ENCODE peak calls at places on chromosome 20, in five cellular contexts. B is GM23248, H is HCT116, D is hepatocyte, G is Karpas-422. W is an unnamed sample.
A peak's percentile ranks its signal among the peaks of the same experiment; 100 is the strongest.

GRCh38 chr20:56710577-56711465 is 81.7 kb downstream of the TFAP2C start:
- DNase-seq in B (peak; percentile 83), H (peak; percentile 6), D (peak; percentile 48), G (no peak), W (peak; percentile 83)

GRCh38 chr20:35971981-35972380 is 3.6 kb downstream of the CNBD2 start:
- DNase-seq in B (no peak), H (no peak), D (no peak), G (no peak), W (no peak)

GRCh38 chr20:43459022-43459942 is 1.6 kb downstream of the SRSF6 start:
- DNase-seq in B (peak; percentile 38), H (no peak), D (no peak), G (no peak), W (no peak)

GRCh38 chr20:38337561-38338140 is 8.6 kb upstream of the LBP start:
- DNase-seq in B (peak; percentile 21), H (peak; percentile 74), D (peak; percentile 38), G (peak; percentile 83), W (peak; percentile 60)

GRCh38 chr20:63829943-63830820 is 882 bp downstream of the ZBTB46 start:
- DNase-seq in B (peak; percentile 39), H (no peak), D (peak; percentile 38), G (no peak), W (peak; percentile 30)

GRCh38 chr20:38158701-38159325 is 6.3 kb downstream of the TGM2 start:
- DNase-seq in B (no peak), H (no peak), D (peak; percentile 37), G (no peak), W (no peak)

GRCh38 chr20:57135875-57136274 is 130.6 kb downstream of the BMP7 start:
- DNase-seq in B (no peak), H (no peak), D (no peak), G (peak; percentile 56), W (no peak)

GRCh38 chr20:11853359-11853758 is 64.3 kb upstream of the BTBD3 start:
- DNase-seq in B (peak; percentile 33), H (no peak), D (no peak), G (no peak), W (no peak)

GRCh38 chr20:44683263-44684046 is 31.7 kb upstream of the CCN5 start:
- DNase-seq in B (peak; percentile 74), H (peak; percentile 59), D (peak; percentile 85), G (peak; percentile 85), W (peak; percentile 76)

GRCh38 chr20:840858-841567 is 7.5 kb downstream of the FAM110A start:
- DNase-seq in B (peak; percentile 46), H (no peak), D (peak; percentile 65), G (no peak), W (peak; percentile 61)

GRCh38 chr20:44805991-44806729 is 4.2 kb downstream of the RIMS4 start:
- DNase-seq in B (peak; percentile 42), H (no peak), D (peak; percentile 72), G (no peak), W (no peak)

GRCh38 chr20:63534427-63534830 is 2.7 kb downstream of the PTK6 start:
- DNase-seq in B (no peak), H (no peak), D (no peak), G (no peak), W (no peak)

GRCh38 chr20:36491901-36492617 is 49.3 kb upstream of the MYL9 start:
- DNase-seq in B (peak; percentile 53), H (no peak), D (peak; percentile 2), G (no peak), W (no peak)

GRCh38 chr20:13277663-13278295 is 56.7 kb downstream of the ISM1 start:
- DNase-seq in B (peak; percentile 86), H (no peak), D (no peak), G (no peak), W (no peak)

GRCh38 chr20:10578607-10579006 is 95.2 kb downstream of the JAG1 start:
- DNase-seq in B (peak; percentile 38), H (peak; percentile 64), D (no peak), G (no peak), W (no peak)

GRCh38 chr20:60232380-60232779 is 274.2 kb downstream of the CDH26 start:
- DNase-seq in B (no peak), H (no peak), D (no peak), G (no peak), W (no peak)

GRCh38 chr20:31867011-31867410 is 3.3 kb downstream of the DUSP15 start:
- DNase-seq in B (no peak), H (no peak), D (no peak), G (no peak), W (no peak)

GRCh38 chr20:24829649-24830370 is 119.3 kb upstream of the CST7 start:
- DNase-seq in B (no peak), H (no peak), D (no peak), G (no peak), W (no peak)

GRCh38 chr20:15842872-15843271 is 730.4 kb downstream of the KIF16B start:
- DNase-seq in B (no peak), H (no peak), D (no peak), G (peak; percentile 81), W (no peak)

GRCh38 chr20:10665027-10665561 is 8.7 kb downstream of the JAG1 start:
- DNase-seq in B (no peak), H (no peak), D (no peak), G (no peak), W (no peak)

GRCh38 chr20:19114410-19114809 is 98.0 kb upstream of the SLC24A3 start:
- DNase-seq in B (no peak), H (no peak), D (no peak), G (no peak), W (no peak)

GRCh38 chr20:20520776-20521175 is 152.9 kb downstream of the INSM1 start:
- DNase-seq in B (peak; percentile 83), H (no peak), D (no peak), G (peak; percentile 14), W (peak; percentile 96)

GRCh38 chr20:13913517-13913916 is 76.9 kb downstream of the SEL1L2 start:
- DNase-seq in B (peak; percentile 8), H (no peak), D (no peak), G (no peak), W (no peak)

GRCh38 chr20:45765980-45766379 is 25.7 kb downstream of the WFDC3 start:
- DNase-seq in B (no peak), H (no peak), D (no peak), G (no peak), W (no peak)

GRCh38 chr20:2315440-2315778 is 19.6 kb downstream of the TGM3 start:
- DNase-seq in B (no peak), H (no peak), D (no peak), G (no peak), W (no peak)

GRCh38 chr20:23393999-23394775 is 27.1 kb downstream of the NAPB start:
- DNase-seq in B (no peak), H (no peak), D (no peak), G (no peak), W (no peak)

GRCh38 chr20:35616465-35617396 is 1.1 kb downstream of the SPAG4 start:
- DNase-seq in B (peak; percentile 93), H (peak; percentile 99), D (peak; percentile 84), G (peak; percentile 71), W (peak; percentile 93)

GRCh38 chr20:13904766-13905165 is 85.6 kb downstream of the SEL1L2 start:
- DNase-seq in B (no peak), H (no peak), D (no peak), G (no peak), W (no peak)

GRCh38 chr20:53737404-53738038 is 143.9 kb upstream of the ZNF217 start:
- DNase-seq in B (peak; percentile 50), H (no peak), D (no peak), G (no peak), W (no peak)

GRCh38 chr20:64279826-64280459 is 24.4 kb downstream of the PCMTD2 start:
- DNase-seq in B (no peak), H (no peak), D (no peak), G (no peak), W (peak; percentile 53)

GRCh38 chr20:58485326-58485725 is 29.9 kb downstream of the APCDD1L start:
- DNase-seq in B (no peak), H (no peak), D (no peak), G (no peak), W (no peak)

GRCh38 chr20:58481541-58482021 is 33.6 kb downstream of the APCDD1L start:
- DNase-seq in B (peak; percentile 63), H (peak; percentile 27), D (peak; percentile 64), G (peak; percentile 90), W (peak; percentile 50)

GRCh38 chr20:58482416-58482815 is 32.8 kb downstream of the APCDD1L start:
- DNase-seq in B (peak; percentile 19), H (no peak), D (no peak), G (no peak), W (no peak)

GRCh38 chr20:58483470-58483869 is 31.7 kb downstream of the APCDD1L start:
- DNase-seq in B (no peak), H (no peak), D (no peak), G (no peak), W (no peak)

GRCh38 chr20:58483051-58483450 is 32.1 kb downstream of the APCDD1L start:
- DNase-seq in B (no peak), H (no peak), D (no peak), G (no peak), W (no peak)
- H3K79me2 ChIP-seq in B (peaks cover 15% of the 10 kb centered on the region), H (no peaks in the 10 kb centered on the region), D (no peaks in the 10 kb centered on the region), G (no peaks in the 10 kb centered on the region), W (no peaks in the 10 kb centered on the region)

GRCh38 chr20:61490721-61491120 is 238.7 kb downstream of the CDH4 start:
- DNase-seq in B (no peak), H (no peak), D (no peak), G (no peak), W (no peak)
- H3K9me2 ChIP-seq in B (no peaks in the 10 kb centered on the region), H (no peaks in the 10 kb centered on the region), D (no peaks in the 10 kb centered on the region), G (no peaks in the 10 kb centered on the region), W (no peaks in the 10 kb centered on the region)

GRCh38 chr20:49891486-49891885 is 23.8 kb downstream of the SPATA2 start:
- DNase-seq in B (no peak), H (no peak), D (no peak), G (no peak), W (no peak)
- H3K4me2 ChIP-seq in B (no peak overlapping the region), H (no peak overlapping the region), D (no peak overlapping the region), G (no peak overlapping the region), W (no peak overlapping the region)

GRCh38 chr20:34049897-34050695 is 56.4 kb downstream of the RALY start:
- DNase-seq in B (no peak), H (no peak), D (no peak), G (no peak), W (no peak)

GRCh38 chr20:34046330-34046729 is 52.6 kb downstream of the RALY start:
- DNase-seq in B (no peak), H (no peak), D (peak; percentile 30), G (no peak), W (no peak)

GRCh38 chr20:34047010-34047687 is 53.4 kb downstream of the RALY start:
- DNase-seq in B (no peak), H (no peak), D (no peak), G (no peak), W (no peak)

GRCh38 chr20:34052414-34052813 is 58.7 kb downstream of the RALY start:
- DNase-seq in B (no peak), H (no peak), D (no peak), G (no peak), W (no peak)

GRCh38 chr20:34049389-34049788 is 55.7 kb downstream of the RALY start:
- DNase-seq in B (no peak), H (no peak), D (no peak), G (no peak), W (no peak)
- H3K79me2 ChIP-seq in B (peaks cover 98% of the 10 kb centered on the region), H (peaks cover 90% of the 10 kb centered on the region), D (peaks cover 83% of the 10 kb centered on the region), G (peaks cover 97% of the 10 kb centered on the region), W (peaks cover 43% of the 10 kb centered on the region)

W was measured in PC-9.